ENCODE peak calls at places on chromosomes 1 and 21, in eight cellular contexts. X, Z, S, D, K, O, Y and F are unnamed samples.

GRCh38 chr21:38955495-38955894 is 149.8 kb downstream of the ETS2 start:
- DNase-seq in S (peak; percentile 51), X (no peak), D (peak; percentile 43), O (no peak), Y (no peak), K (peak; percentile 39), Z (no peak), F (no peak)

GRCh38 chr1:61337037-61337436 is 254.7 kb downstream of the NFIA start:
- DNase-seq in Y (no peak), X (no peak), K (no peak), D (no peak), S (no peak), Z (no peak), O (no peak), F (no peak)

GRCh38 chr1:165114889-165115285 is 241.6 kb downstream of the LMX1A start:
- DNase-seq in Y (no peak), D (no peak), S (no peak), K (no peak), O (no peak), X (no peak), Z (no peak), F (no peak)

GRCh38 chr1:81949421-81949820 is 148.7 kb downstream of the ADGRL2 start:
- DNase-seq in Y (no peak), Z (peak; percentile 23), X (no peak), S (no peak), K (no peak), D (no peak), O (no peak), F (no peak)

GRCh38 chr1:90717356-90717664 is 208 bp upstream of the BARHL2 start:
- DNase-seq in X (no peak), Y (no peak), D (no peak), K (no peak), O (no peak), Z (no peak), S (no peak), F (no peak)

GRCh38 chr21:31216206-31216605 is 127.9 kb downstream of the TIAM1 start:
- DNase-seq in Y (no peak), O (no peak), S (no peak), Z (no peak), X (no peak), K (no peak), D (no peak), F (no peak)

GRCh38 chr1:59016390-59016789 is 232.5 kb upstream of the JUN start:
- DNase-seq in D (no peak), K (no peak), O (no peak), Z (no peak), X (no peak), Y (no peak), S (no peak), F (no peak)

GRCh38 chr1:235009074-235009473 is 119.6 kb downstream of the TOMM20 start:
- DNase-seq in S (no peak), Y (no peak), Z (no peak), K (no peak), D (no peak), X (peak; percentile 81), O (peak; percentile 5), F (no peak)

GRCh38 chr21:14987370-14988170 is 77.2 kb downstream of the NRIP1 start:
- DNase-seq in X (no peak), K (no peak), Z (no peak), S (no peak), D (no peak), O (no peak), Y (no peak), F (no peak)

GRCh38 chr1:3614755-3615742 is 3.7 kb upstream of the MEGF6 start:
- DNase-seq in S (no peak), Y (no peak), X (no peak), Z (no peak), O (no peak), K (peak; percentile 30), D (no peak), F (no peak)

GRCh38 chr1:218479436-218480115 is 134.4 kb downstream of the TGFB2 start:
- DNase-seq in S (no peak), Z (peak; percentile 67), Y (no peak), K (no peak), O (no peak), D (no peak), X (no peak), F (no peak)

GRCh38 chr1:6638226-6638625 is 13.6 kb downstream of the THAP3 start:
- DNase-seq in O (peak; percentile 91), K (no peak), Z (no peak), X (no peak), S (peak; percentile 52), D (peak; percentile 81), Y (peak; percentile 90), F (no peak)

GRCh38 chr1:243471754-243472725 is 216.2 kb downstream of the SDCCAG8 start:
- DNase-seq in Z (no peak), K (no peak), S (no peak), D (no peak), Y (no peak), X (peak; percentile 26), O (no peak), F (no peak)

GRCh38 chr1:182069028-182069466 is 7.5 kb upstream of the ZNF648 start:
- DNase-seq in S (no peak), O (no peak), X (no peak), K (peak; percentile 66), Z (peak; percentile 67), D (peak; percentile 35), Y (peak; percentile 83), F (peak; percentile 54)

GRCh38 chr1:153612755-153613331 is at the start of gene S100A16:
- DNase-seq in K (peak; percentile 89), X (no peak), Z (peak; percentile 82), O (peak; percentile 93), D (peak; percentile 75), Y (peak; percentile 84), S (peak; percentile 70), F (no peak)

GRCh38 chr1:151847867-151848596 is 5.5 kb downstream of the THEM5 start:
- DNase-seq in X (no peak), Y (no peak), D (no peak), O (peak; percentile 46), S (no peak), K (peak; percentile 17), Z (no peak), F (no peak)

GRCh38 chr1:66705100-66705499 is 47.2 kb upstream of the DYNLT5 start:
- DNase-seq in Y (no peak), Z (no peak), K (no peak), D (no peak), X (no peak), S (peak; percentile 19), O (no peak), F (no peak)

GRCh38 chr1:163046071-163046470 is 23.1 kb upstream of the RGS4 start:
- DNase-seq in Z (no peak), S (no peak), D (no peak), X (no peak), Y (no peak), K (no peak), O (no peak), F (no peak)

GRCh38 chr1:220810179-220810653 is 23.5 kb downstream of the MTARC1 start:
- DNase-seq in K (peak; percentile 70), Y (peak; percentile 80), Z (peak; percentile 35), S (peak; percentile 71), X (peak; percentile 8), O (peak; percentile 95), D (peak; percentile 77), F (peak; percentile 71)

GRCh38 chr1:192807968-192808587 is 761 bp upstream of the RGS2 start:
- DNase-seq in O (no peak), S (no peak), X (no peak), K (no peak), Y (no peak), D (no peak), Z (peak; percentile 25), F (peak; percentile 27)
- TF ChIP-seq POLR2A in O (no peak), S (no peak), X (no peak), K (no peak), Y (no peak), D (no peak), Z (no peak), F (no peak)

DNA sequence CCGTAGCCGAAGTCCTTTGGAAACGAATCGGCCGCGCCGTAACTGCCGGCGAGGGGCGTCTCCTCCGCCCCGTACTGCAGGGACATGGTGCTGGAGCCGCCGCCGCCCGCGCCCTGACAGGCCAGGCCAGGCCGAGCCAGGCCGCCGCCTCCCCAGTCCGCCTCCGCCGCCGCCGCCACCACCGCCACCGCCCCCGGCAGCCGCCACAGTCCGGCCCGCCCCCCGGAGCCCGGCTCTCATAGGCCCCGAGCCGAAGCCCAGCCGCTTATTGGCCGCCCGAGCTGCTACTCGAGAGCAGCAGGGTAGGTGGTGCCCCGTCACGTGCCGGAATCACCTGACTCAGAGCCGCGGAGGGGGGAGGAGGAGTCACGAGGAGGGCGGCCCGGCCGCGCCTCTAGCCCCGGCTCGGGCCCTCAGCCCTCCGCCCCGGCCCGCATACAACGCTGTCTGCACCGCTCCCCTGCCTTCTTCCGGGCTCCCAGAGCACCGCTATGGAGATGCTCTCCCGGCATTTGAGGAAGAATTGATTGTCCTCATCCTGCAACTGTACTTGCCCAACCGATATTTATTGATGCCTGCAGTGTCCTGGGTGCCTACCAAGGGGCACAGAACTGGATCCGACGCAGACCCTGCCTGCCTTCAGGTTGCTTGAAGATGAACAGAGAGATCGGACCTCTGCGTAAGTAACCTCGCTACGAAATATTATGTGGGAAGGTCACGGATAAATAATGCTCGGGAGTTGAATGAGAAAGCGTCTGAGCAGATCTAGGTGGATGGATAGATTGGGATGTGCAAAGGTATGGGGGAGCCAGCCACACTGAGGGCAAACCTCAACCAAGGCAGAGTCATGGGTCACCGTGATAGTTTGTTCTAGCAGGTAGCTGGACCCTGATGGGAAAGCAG is at the start of gene RRAGC:
- DNase-seq in K (peak; percentile 100), S (peak; percentile 99), D (peak; percentile 100), X (peak; percentile 80), Z (peak; percentile 99), O (peak; percentile 100), Y (peak; percentile 99), F (peak; percentile 99)
- TF ChIP-seq POLR2A in K (no peak), S (no peak), D (no peak), X (peak; percentile 81), Z (no peak), O (peak; percentile 45), Y (peak; percentile 12), F (peak; percentile 61)

GRCh38 chr1:109914587-109915240 is 4.1 kb downstream of the CSF1 start:
- DNase-seq in D (no peak), Z (no peak), S (peak; percentile 72), Y (no peak), O (no peak), K (no peak), X (no peak), F (no peak)
- TF ChIP-seq POLR2A in D (no peak), Z (no peak), S (no peak), Y (no peak), O (no peak), K (no peak), X (no peak), F (no peak)

GRCh38 chr1:38873027-38873969 is at the start of gene MYCBP:
- DNase-seq in Y (peak; percentile 97), X (peak; percentile 92), D (peak; percentile 96), S (peak; percentile 93), K (peak; percentile 96), O (peak; percentile 97), Z (peak; percentile 92), F (peak; percentile 98)
- TF ChIP-seq POLR2A in Y (no peak), X (peak; percentile 77), D (no peak), S (no peak), K (no peak), O (no peak), Z (no peak), F (peak; percentile 69)